ENCODE peak calls at places on chromosomes 5 and 9, in four cellular contexts. R, L, Y and F are unnamed samples.

GRCh38 chr9:77954018-77954417 is 77.6 kb downstream of the GNAQ start:
- DNase-seq in Y (peak; percentile 60), L (no peak), R (no peak), F (no peak)

GRCh38 chr9:125269014-125269397 is 7.4 kb downstream of the GAPVD1 start:
- DNase-seq in L (no peak), R (no peak), Y (no peak), F (no peak)

GRCh38 chr9:96279927-96280326 is 22.0 kb downstream of the HSD17B3 start:
- DNase-seq in Y (no peak), R (no peak), L (no peak), F (no peak)

GRCh38 chr5:146652547-146652946 is 136.6 kb upstream of the GPR151 start:
- DNase-seq in Y (no peak), L (no peak), R (no peak), F (no peak)

GRCh38 chr5:141742866-141743651 is 61.0 kb upstream of the ARAP3 start:
- DNase-seq in L (peak; percentile 28), Y (peak; percentile 23), R (no peak), F (no peak)

GRCh38 chr5:146340260-146341081 is 1.8 kb downstream of the POU4F3 start:
- DNase-seq in Y (peak; percentile 60), L (peak; percentile 52), R (peak; percentile 60), F (peak; percentile 11)

GRCh38 chr9:2469681-2470141 is 151.9 kb upstream of the VLDLR start:
- DNase-seq in Y (peak; percentile 6), R (peak; percentile 41), L (peak; percentile 31), F (no peak)

GRCh38 chr9:113772121-113772885 is 103.8 kb upstream of the ZNF618 start:
- DNase-seq in Y (peak; percentile 52), L (no peak), R (no peak), F (no peak)

GRCh38 chr5:67353500-67353931 is 156.9 kb upstream of the CD180 start:
- DNase-seq in L (no peak), R (no peak), Y (no peak), F (peak; percentile 50)

GRCh38 chr9:90888941-90889340 is 87.3 kb downstream of the SYK start:
- DNase-seq in L (no peak), Y (no peak), R (no peak), F (no peak)

GRCh38 chr9:127954831-127955293 is 17.2 kb upstream of the DPM2 start:
- DNase-seq in R (no peak), Y (no peak), L (no peak), F (no peak)

GRCh38 chr5:15789661-15790060 is 289.7 kb downstream of the FBXL7 start:
- DNase-seq in R (no peak), L (no peak), Y (peak; percentile 30), F (no peak)

GRCh38 chr5:181167814-181168488 is 20.6 kb downstream of the OR2V2 start:
- DNase-seq in L (no peak), R (no peak), Y (no peak), F (no peak)

GRCh38 chr5:171308453-171309275 is at the start of gene TLX3:
- DNase-seq in R (no peak), L (no peak), Y (peak; percentile 23), F (no peak)

GRCh38 chr9:86614871-86615849 is 260.9 kb upstream of the TUT7 start:
- DNase-seq in L (no peak), Y (peak; percentile 70), R (no peak), F (no peak)

GRCh38 chr5:136058031-136058971 is 29.5 kb downstream of the TGFBI start:
- DNase-seq in L (peak; percentile 47), R (peak; percentile 66), Y (peak; percentile 100), F (peak; percentile 37)

GRCh38 chr9:4508246-4508906 is 18.1 kb downstream of the SLC1A1 start:
- DNase-seq in L (no peak), R (no peak), Y (peak; percentile 53), F (no peak)

GRCh38 chr5:173734716-173735115 is 118.3 kb upstream of the BOD1 start:
- DNase-seq in Y (no peak), R (no peak), L (no peak), F (no peak)

GRCh38 chr5:173736923-173737412 is 120.5 kb upstream of the BOD1 start:
- DNase-seq in R (no peak), L (peak; percentile 34), Y (no peak), F (no peak)

GRCh38 chr5:173736374-173736773 is 119.9 kb upstream of the BOD1 start:
- DNase-seq in L (no peak), R (no peak), Y (no peak), F (no peak)

GRCh38 chr5:173735171-173735570 is 118.7 kb upstream of the BOD1 start:
- DNase-seq in L (no peak), R (no peak), Y (no peak), F (no peak)

GRCh38 chr5:173735691-173736090 is 119.2 kb upstream of the BOD1 start:
- DNase-seq in L (no peak), Y (no peak), R (no peak), F (no peak)
- TF ChIP-seq CTCF in L (no peak), Y (no peak), R (no peak), F (no peak)

GRCh38 chr9:34607331-34607730 is 4.6 kb downstream of the RPP25L start:
- DNase-seq in Y (no peak), L (no peak), R (no peak), F (no peak)

GRCh38 chr9:34611251-34611810 is 566 bp downstream of the RPP25L start:
- DNase-seq in L (no peak), R (no peak), Y (no peak), F (no peak)

GRCh38 chr9:34612788-34613390 is 992 bp upstream of the RPP25L start:
- DNase-seq in R (peak; percentile 68), L (peak; percentile 78), Y (peak; percentile 67), F (no peak)

GRCh38 chr9:34611811-34612787 is at the start of gene RPP25L:
- DNase-seq in Y (peak; percentile 78), L (peak; percentile 91), R (peak; percentile 87), F (peak; percentile 35)

DNA sequence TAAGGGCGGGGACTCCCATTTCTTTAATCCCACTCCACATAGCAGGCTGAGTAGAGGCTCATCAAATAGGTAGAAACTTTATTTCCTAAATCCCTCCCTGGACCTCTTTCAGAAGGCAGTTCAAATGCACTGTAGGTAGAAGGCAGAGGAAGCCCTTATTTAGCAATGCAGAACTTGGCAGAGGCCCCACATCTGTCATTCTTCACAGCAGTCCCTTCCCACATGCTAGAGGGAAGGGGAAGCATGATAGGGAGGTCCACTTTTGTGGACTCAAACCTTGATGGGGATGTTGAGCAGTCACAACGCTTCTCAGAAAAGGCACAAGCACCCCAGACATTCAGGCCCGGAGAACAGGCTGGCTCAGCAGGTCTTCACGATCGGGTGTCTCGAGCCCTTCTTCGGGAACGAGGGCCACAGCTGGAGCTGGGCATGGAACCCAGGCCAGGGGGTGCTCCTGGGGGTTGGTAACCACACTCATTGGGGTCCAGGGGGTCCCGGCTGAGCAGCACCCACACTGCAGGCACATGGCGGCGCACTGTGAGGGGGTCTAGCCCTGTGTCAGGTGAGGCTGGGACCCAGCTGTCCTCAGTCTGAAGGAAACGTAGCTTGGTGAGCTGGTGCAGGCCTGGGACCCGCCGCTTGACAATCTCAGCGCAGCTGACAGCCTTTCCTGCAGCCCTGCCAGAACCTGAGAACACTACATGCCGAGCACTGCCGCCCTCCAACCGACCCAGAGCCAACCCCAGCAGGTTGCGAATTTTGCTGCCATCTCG is 1.3 kb downstream of the RPP25L start:
- DNase-seq in R (no peak), L (no peak), Y (no peak), F (no peak)
- H3K4me3 ChIP-seq in R (peak overlapping the region; percentile 89), L (peak overlapping the region; percentile 65), Y (no peak overlapping the region), F (peak overlapping the region; percentile 97)

DNA sequence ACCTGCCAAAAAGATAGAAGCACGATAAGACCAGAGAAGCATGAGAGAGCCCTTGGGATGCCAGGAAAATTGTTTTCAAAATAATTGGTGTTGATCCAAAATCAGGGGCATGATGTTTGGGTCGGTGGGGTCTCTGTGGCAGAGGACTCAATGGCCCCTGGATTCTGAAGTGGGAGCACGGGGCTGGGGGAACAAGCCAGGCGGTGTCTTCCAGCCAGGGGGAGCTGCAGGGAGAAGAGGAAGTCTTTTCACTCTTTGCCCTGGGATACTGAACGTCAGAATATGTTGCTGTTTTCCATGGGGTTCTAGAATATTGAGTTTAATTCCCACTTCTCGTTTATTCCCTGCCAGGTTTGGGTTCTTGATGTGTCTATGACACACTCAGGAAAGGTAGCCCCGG is 20.4 kb downstream of the TSPAN17 start:
- DNase-seq in R (no peak), L (no peak), Y (no peak), F (no peak)
- TF ChIP-seq CTCF in R (no peak), L (no peak), Y (no peak), F (no peak)

GRCh38 chr5:109914906-109915305 is 225.2 kb downstream of the MAN2A1 start:
- DNase-seq in Y (no peak), L (no peak), R (no peak), F (no peak)

GRCh38 chr5:109911731-109912130 is 222.0 kb downstream of the MAN2A1 start:
- DNase-seq in L (no peak), R (no peak), Y (peak; percentile 11), F (no peak)

GRCh38 chr5:109907751-109908150 is 218.0 kb downstream of the MAN2A1 start:
- DNase-seq in L (no peak), Y (peak; percentile 13), R (no peak), F (no peak)

GRCh38 chr5:109907189-109907588 is 217.5 kb downstream of the MAN2A1 start:
- DNase-seq in L (no peak), R (no peak), Y (no peak), F (no peak)

GRCh38 chr5:109910874-109911273 is 221.1 kb downstream of the MAN2A1 start:
- DNase-seq in Y (no peak), L (no peak), R (no peak), F (no peak)
- H3K4me3 ChIP-seq in Y (no peak overlapping the region), L (no peak overlapping the region), R (no peak overlapping the region), F (no peak overlapping the region)

DNA sequence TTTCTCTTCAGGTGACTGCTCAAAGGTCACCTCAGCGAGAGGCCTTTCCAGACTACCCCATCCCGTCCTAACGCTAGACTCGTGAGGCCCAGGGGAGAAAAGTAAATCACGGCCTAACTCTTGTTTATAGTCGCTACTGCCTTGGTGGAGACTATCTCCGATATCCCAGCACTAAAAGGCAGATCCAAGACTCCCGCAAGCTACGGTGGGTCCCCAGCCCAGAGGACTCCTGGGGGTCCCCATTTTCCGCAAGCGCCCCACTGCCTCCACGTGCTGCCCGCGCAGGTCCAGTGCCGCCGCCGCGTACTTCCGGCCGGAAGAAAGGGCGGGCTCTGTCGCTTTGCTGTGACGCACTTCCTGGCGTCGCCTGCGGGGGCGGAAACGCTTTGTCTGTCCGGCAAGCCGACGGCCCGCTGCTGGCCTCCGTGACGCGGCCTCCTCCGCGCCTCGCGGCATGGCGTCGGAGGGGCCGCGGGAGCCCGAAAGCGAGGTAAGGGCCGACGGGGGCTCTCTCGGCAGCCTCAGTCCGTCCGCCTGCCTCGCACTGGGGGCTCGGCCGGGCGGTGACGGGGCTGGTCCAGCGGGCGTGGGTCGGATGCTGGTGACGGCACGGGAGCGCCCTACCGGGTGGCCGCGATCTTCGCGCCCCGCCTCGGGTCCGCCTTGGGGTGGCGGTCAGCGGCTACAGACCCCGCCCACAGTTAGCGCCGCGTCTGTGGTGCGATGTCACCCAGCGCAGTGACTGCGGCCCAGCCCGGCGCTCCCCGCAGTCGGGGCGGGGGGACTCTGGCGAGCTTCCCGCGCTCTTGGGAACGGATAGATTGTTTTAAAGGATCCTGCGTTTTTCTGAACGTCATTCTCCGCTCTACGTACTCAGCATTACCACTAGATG is at the start of gene SECISBP2:
- DNase-seq in R (peak; percentile 97), L (peak; percentile 96), Y (peak; percentile 97), F (peak; percentile 96)
- TF ChIP-seq CTCF in R (peak; percentile 82), L (no peak), Y (peak; percentile 88), F (peak; percentile 74)